ENCODE peak calls at places on chromosome 13, in eight cellular contexts. D, N, M, J, O, I, E and C are unnamed samples.

GRCh38 chr13:27379694-27380596 is 44.5 kb upstream of the GTF3A start:
- DNase-seq in D (peak), N (peak), M (peak), J (no peak), O (peak), I (peak), E (peak), C (peak)

GRCh38 chr13:110617326-110618072 is 2.2 kb downstream of the NAXD start:
- DNase-seq in D (peak), N (no peak), M (no peak), J (no peak), O (no peak), I (peak), E (peak), C (peak)

GRCh38 chr13:94660695-94661324 is 51.5 kb downstream of the SOX21 start:
- DNase-seq in D (no peak), N (no peak), M (no peak), J (peak), O (no peak), I (peak), E (peak), C (peak)

GRCh38 chr13:51347099-51347498 is 7.6 kb downstream of the SERPINE3 start:
- DNase-seq in D (no peak), N (no peak), M (no peak), J (no peak), O (no peak), I (no peak), E (no peak), C (no peak)

GRCh38 chr13:20206065-20206725 is 13.5 kb upstream of the GJB2 start:
- DNase-seq in D (no peak), N (no peak), M (no peak), J (peak), O (no peak), I (no peak), E (no peak), C (no peak)

GRCh38 chr13:112583592-112584277 is 4.2 kb downstream of the TUBGCP3 start:
- DNase-seq in D (no peak), N (no peak), M (no peak), J (no peak), O (no peak), I (no peak), E (no peak), C (no peak)

GRCh38 chr13:77584111-77584510 is 48.6 kb downstream of the SCEL start:
- DNase-seq in D (no peak), N (no peak), M (no peak), J (peak), O (no peak), I (no peak), E (no peak), C (no peak)

GRCh38 chr13:100490692-100491091 is 97.9 kb downstream of the GGACT start:
- DNase-seq in D (no peak), N (no peak), M (no peak), J (no peak), O (no peak), I (no peak), E (no peak), C (no peak)

GRCh38 chr13:26442541-26442940 is 114.9 kb upstream of the WASF3 start:
- DNase-seq in D (no peak), N (no peak), M (no peak), J (no peak), O (no peak), I (peak), E (peak), C (peak)

GRCh38 chr13:33096886-33097610 is 80.8 kb downstream of the KL start:
- DNase-seq in D (no peak), N (no peak), M (no peak), J (no peak), O (no peak), I (peak), E (no peak), C (peak)

GRCh38 chr13:102399791-102400618 is 1.8 kb downstream of the FGF14 start:
- DNase-seq in D (no peak), N (peak), M (peak), J (peak), O (no peak), I (peak), E (no peak), C (no peak)

GRCh38 chr13:44915962-44916361 is 73.3 kb downstream of the NUFIP1 start:
- DNase-seq in D (no peak), N (no peak), M (no peak), J (peak), O (no peak), I (no peak), E (no peak), C (no peak)

GRCh38 chr13:51682691-51683090 is 98.4 kb downstream of the WDFY2 start:
- DNase-seq in D (no peak), N (no peak), M (no peak), J (no peak), O (no peak), I (peak), E (peak), C (no peak)

GRCh38 chr13:72384879-72385278 is 342.6 kb downstream of the MZT1 start:
- DNase-seq in D (no peak), N (no peak), M (no peak), J (no peak), O (no peak), I (peak), E (peak), C (peak)

GRCh38 chr13:21625366-21625765 is 21.4 kb upstream of the MICU2 start:
- DNase-seq in D (no peak), N (no peak), M (no peak), J (peak), O (no peak), I (peak), E (peak), C (peak)

GRCh38 chr13:114225610-114226009 is 9.1 kb upstream of the CDC16 start:
- DNase-seq in D (no peak), N (no peak), M (no peak), J (no peak), O (no peak), I (no peak), E (no peak), C (no peak)

GRCh38 chr13:21868823-21869222 is 197.9 kb downstream of the FGF9 start:
- DNase-seq in D (no peak), N (no peak), M (no peak), J (no peak), O (no peak), I (no peak), E (no peak), C (no peak)

GRCh38 chr13:73618275-73618865 is 515.8 kb downstream of the KLF12 start:
- DNase-seq in D (no peak), N (no peak), M (no peak), J (no peak), O (no peak), I (no peak), E (no peak), C (no peak)

GRCh38 chr13:102845630-102846260 is at the start of gene ERCC5:
- DNase-seq in D (peak), N (peak), M (peak), J (peak), O (peak), I (peak), E (peak), C (peak)

GRCh38 chr13:68940049-68940448 is 1167.6 kb upstream of the ATXN8OS start:
- DNase-seq in D (no peak), N (no peak), M (no peak), J (no peak), O (no peak), I (no peak), E (no peak), C (no peak)

GRCh38 chr13:107576430-107576829 is 638.9 kb downstream of the LIG4 start:
- DNase-seq in D (no peak), N (no peak), M (no peak), J (no peak), O (no peak), I (no peak), E (no peak), C (no peak)